ENCODE peak calls at places on chromosomes 4 and X, in five cellular contexts. One of them, this sample, is unnamed.

GRCh38 chr4:176002007-176002623 is 63.5 kb upstream of the WDR17 start:
- DNase-seq in fibroblast of pulmonary artery: peak; percentile 1
- DNase-seq in sigmoid colon: peak; percentile 74
- DNase-seq in GM12865: peak; percentile 48
- DNase-seq in mucosa of descending colon: peak; percentile 33
- DNase-seq in this sample: no peak

GRCh38 chrX:13955975-13956374 is 73.7 kb downstream of the GEMIN8 start:
- DNase-seq in GM12865: no peak
- DNase-seq in fibroblast of pulmonary artery: no peak
- DNase-seq in mucosa of descending colon: no peak
- DNase-seq in sigmoid colon: no peak
- DNase-seq in this sample: no peak

GRCh38 chr4:154618708-154619315 is 6.4 kb upstream of the FGG start:
- DNase-seq in sigmoid colon: no peak
- DNase-seq in mucosa of descending colon: peak; percentile 73
- DNase-seq in GM12865: peak; percentile 79
- DNase-seq in fibroblast of pulmonary artery: peak; percentile 64
- DNase-seq in this sample: no peak

GRCh38 chrX:134623293-134624045 is 34.8 kb downstream of the PLAC1 start:
- DNase-seq in sigmoid colon: no peak
- DNase-seq in mucosa of descending colon: no peak
- DNase-seq in fibroblast of pulmonary artery: peak; percentile 59
- DNase-seq in GM12865: no peak
- DNase-seq in this sample: no peak

GRCh38 chr4:26069218-26069617 is 155.2 kb downstream of the SMIM20 start:
- DNase-seq in mucosa of descending colon: no peak
- DNase-seq in GM12865: peak; percentile 48
- DNase-seq in sigmoid colon: no peak
- DNase-seq in fibroblast of pulmonary artery: peak; percentile 46
- DNase-seq in this sample: no peak

GRCh38 chr4:152825336-152825735 is 45.6 kb downstream of the ARFIP1 start:
- DNase-seq in sigmoid colon: no peak
- DNase-seq in fibroblast of pulmonary artery: no peak
- DNase-seq in GM12865: no peak
- DNase-seq in mucosa of descending colon: no peak
- DNase-seq in this sample: no peak

GRCh38 chr4:78645853-78646757 is 94.5 kb downstream of the ANXA3 start:
- DNase-seq in GM12865: peak; percentile 53
- DNase-seq in mucosa of descending colon: peak; percentile 46
- DNase-seq in sigmoid colon: peak; percentile 94
- DNase-seq in fibroblast of pulmonary artery: peak; percentile 97
- DNase-seq in this sample: peak; percentile 97

GRCh38 chrX:48976086-48976485 is 4.4 kb upstream of the KCND1 start:
- DNase-seq in mucosa of descending colon: no peak
- DNase-seq in GM12865: no peak
- DNase-seq in sigmoid colon: no peak
- DNase-seq in fibroblast of pulmonary artery: no peak
- DNase-seq in this sample: no peak

GRCh38 chrX:43423876-43424275 is 232.2 kb upstream of the MAOA start:
- DNase-seq in mucosa of descending colon: no peak
- DNase-seq in sigmoid colon: no peak
- DNase-seq in GM12865: no peak
- DNase-seq in fibroblast of pulmonary artery: no peak
- DNase-seq in this sample: no peak

GRCh38 chr4:34720563-34720962 is 1523.8 kb downstream of the ARAP2 start:
- DNase-seq in sigmoid colon: no peak
- DNase-seq in GM12865: peak; percentile 17
- DNase-seq in mucosa of descending colon: no peak
- DNase-seq in fibroblast of pulmonary artery: peak; percentile 74
- DNase-seq in this sample: no peak

GRCh38 chr4:152822323-152822722 is 42.6 kb downstream of the ARFIP1 start:
- DNase-seq in sigmoid colon: no peak
- DNase-seq in mucosa of descending colon: no peak
- DNase-seq in GM12865: no peak
- DNase-seq in fibroblast of pulmonary artery: no peak
- DNase-seq in this sample: no peak

GRCh38 chr4:150683775-150684350 is 101.9 kb downstream of the MAB21L2 start:
- DNase-seq in fibroblast of pulmonary artery: no peak
- DNase-seq in sigmoid colon: no peak
- DNase-seq in GM12865: no peak
- DNase-seq in mucosa of descending colon: no peak
- DNase-seq in this sample: no peak

GRCh38 chr4:99394913-99395312 is 40.2 kb downstream of the ADH7 start:
- DNase-seq in GM12865: no peak
- DNase-seq in mucosa of descending colon: no peak
- DNase-seq in sigmoid colon: no peak
- DNase-seq in fibroblast of pulmonary artery: peak; percentile 47
- DNase-seq in this sample: no peak

GRCh38 chr4:69026974-69027373 is 69.3 kb upstream of the UGT2B7 start:
- DNase-seq in sigmoid colon: no peak
- DNase-seq in GM12865: peak; percentile 52
- DNase-seq in mucosa of descending colon: no peak
- DNase-seq in fibroblast of pulmonary artery: no peak
- DNase-seq in this sample: no peak

GRCh38 chrX:102651968-102652744 is 873 bp downstream of the GPRASP1 start:
- DNase-seq in sigmoid colon: peak; percentile 83
- DNase-seq in fibroblast of pulmonary artery: peak; percentile 56
- DNase-seq in GM12865: no peak
- DNase-seq in mucosa of descending colon: no peak
- DNase-seq in this sample: no peak

GRCh38 chr4:37440519-37440900 is 196.0 kb downstream of the NWD2 start:
- DNase-seq in mucosa of descending colon: no peak
- DNase-seq in fibroblast of pulmonary artery: no peak
- DNase-seq in GM12865: no peak
- DNase-seq in sigmoid colon: no peak
- DNase-seq in this sample: no peak

GRCh38 chrX:155071694-155072215 is 447 bp downstream of the BRCC3 start:
- DNase-seq in GM12865: peak; percentile 22
- DNase-seq in mucosa of descending colon: no peak
- DNase-seq in fibroblast of pulmonary artery: no peak
- DNase-seq in sigmoid colon: peak; percentile 68
- DNase-seq in this sample: no peak

GRCh38 chrX:15310117-15310516 is 5.3 kb downstream of the ASB11 start:
- DNase-seq in GM12865: no peak
- DNase-seq in fibroblast of pulmonary artery: peak; percentile 68
- DNase-seq in sigmoid colon: no peak
- DNase-seq in mucosa of descending colon: no peak
- DNase-seq in this sample: no peak

GRCh38 chr4:61200195-61200990 is at the start of gene ADGRL3:
- DNase-seq in sigmoid colon: peak; percentile 52
- DNase-seq in mucosa of descending colon: peak; percentile 27
- DNase-seq in GM12865: no peak
- DNase-seq in fibroblast of pulmonary artery: peak; percentile 42
- DNase-seq in this sample: no peak

GRCh38 chr4:53653484-53654053 is 62.3 kb upstream of the LNX1 start:
- DNase-seq in GM12865: peak; percentile 62
- DNase-seq in fibroblast of pulmonary artery: peak; percentile 29
- DNase-seq in sigmoid colon: no peak
- DNase-seq in mucosa of descending colon: peak; percentile 58
- DNase-seq in this sample: no peak

GRCh38 chr4:123562994-123563745 is 166.6 kb downstream of the SPRY1 start:
- DNase-seq in GM12865: no peak
- DNase-seq in sigmoid colon: no peak
- DNase-seq in mucosa of descending colon: no peak
- DNase-seq in fibroblast of pulmonary artery: peak; percentile 27
- DNase-seq in this sample: no peak

GRCh38 chrX:110003167-110004156 is 548 bp downstream of the TMEM164 start:
- DNase-seq in mucosa of descending colon: peak; percentile 47
- DNase-seq in GM12865: peak; percentile 29
- DNase-seq in fibroblast of pulmonary artery: peak; percentile 25
- DNase-seq in sigmoid colon: peak; percentile 65
- DNase-seq in this sample: no peak

GRCh38 chr4:73702796-73703287 is 37.5 kb upstream of the CXCL8 start:
- DNase-seq in sigmoid colon: no peak
- DNase-seq in GM12865: no peak
- DNase-seq in mucosa of descending colon: no peak
- DNase-seq in fibroblast of pulmonary artery: no peak
- DNase-seq in this sample: no peak

GRCh38 chr4:189773909-189774308 is 166.8 kb upstream of the FRG1 start:
- DNase-seq in fibroblast of pulmonary artery: no peak
- DNase-seq in GM12865: no peak
- DNase-seq in sigmoid colon: no peak
- DNase-seq in mucosa of descending colon: no peak
- DNase-seq in this sample: no peak

GRCh38 chr4:78951862-78952472 is 12.7 kb upstream of the PAQR3 start:
- DNase-seq in GM12865: peak; percentile 53
- DNase-seq in fibroblast of pulmonary artery: peak; percentile 65
- DNase-seq in mucosa of descending colon: no peak
- DNase-seq in sigmoid colon: no peak
- DNase-seq in this sample: no peak

GRCh38 chr4:19739101-19739651 is 512.5 kb upstream of the SLIT2 start:
- DNase-seq in GM12865: no peak
- DNase-seq in mucosa of descending colon: no peak
- DNase-seq in sigmoid colon: no peak
- DNase-seq in fibroblast of pulmonary artery: peak; percentile 96
- DNase-seq in this sample: peak; percentile 88

GRCh38 chr4:663046-663437 is 11.0 kb downstream of the ATP5ME start:
- DNase-seq in fibroblast of pulmonary artery: no peak
- DNase-seq in GM12865: no peak
- DNase-seq in sigmoid colon: no peak
- DNase-seq in mucosa of descending colon: peak; percentile 29
- DNase-seq in this sample: no peak
- H3K4me3 ChIP-seq in fibroblast of pulmonary artery: no peak overlapping the region
- H3K4me3 ChIP-seq in GM12865: peak overlapping the region; percentile 64
- H3K4me3 ChIP-seq in sigmoid colon: peak overlapping the region; percentile 51
- H3K4me3 ChIP-seq in mucosa of descending colon: no peak overlapping the region
- H3K4me3 ChIP-seq in this sample: peak overlapping the region; percentile 18

GRCh38 chr4:107562306-107562705 is 157.7 kb downstream of the PAPSS1 start:
- DNase-seq in fibroblast of pulmonary artery: no peak
- DNase-seq in mucosa of descending colon: no peak
- DNase-seq in GM12865: no peak
- DNase-seq in sigmoid colon: no peak
- DNase-seq in this sample: no peak

GRCh38 chr4:107559653-107560052 is 160.4 kb downstream of the PAPSS1 start:
- DNase-seq in fibroblast of pulmonary artery: no peak
- DNase-seq in GM12865: no peak
- DNase-seq in sigmoid colon: no peak
- DNase-seq in mucosa of descending colon: no peak
- DNase-seq in this sample: no peak

GRCh38 chr4:107564326-107564725 is 155.7 kb downstream of the PAPSS1 start:
- DNase-seq in GM12865: no peak
- DNase-seq in fibroblast of pulmonary artery: peak; percentile 63
- DNase-seq in sigmoid colon: no peak
- DNase-seq in mucosa of descending colon: no peak
- DNase-seq in this sample: peak; percentile 20

DNA sequence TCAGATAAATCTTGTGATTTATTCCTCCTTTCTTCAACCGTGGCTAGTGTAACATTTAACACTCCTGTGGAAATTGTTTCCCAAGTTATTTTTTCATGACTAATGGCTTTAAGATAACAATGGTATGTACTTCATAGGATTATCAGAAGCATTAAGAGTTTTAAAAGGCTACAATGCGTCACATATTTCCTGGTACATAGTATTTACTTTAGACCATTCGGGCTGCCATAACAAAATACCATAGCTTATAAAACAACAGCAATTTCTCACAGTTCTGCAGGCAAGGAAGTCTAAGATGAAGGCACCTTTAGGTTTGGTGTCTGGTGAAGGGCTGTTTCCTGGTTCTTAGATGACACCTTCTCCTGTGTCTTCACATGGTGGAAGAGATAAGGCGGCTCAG is 158.6 kb downstream of the PAPSS1 start:
- DNase-seq in fibroblast of pulmonary artery: peak; percentile 94
- DNase-seq in sigmoid colon: no peak
- DNase-seq in mucosa of descending colon: no peak
- DNase-seq in GM12865: no peak
- DNase-seq in this sample: no peak
- H3K4me3 ChIP-seq in fibroblast of pulmonary artery: no peak overlapping the region
- H3K4me3 ChIP-seq in sigmoid colon: no peak overlapping the region
- H3K4me3 ChIP-seq in mucosa of descending colon: no peak overlapping the region
- H3K4me3 ChIP-seq in GM12865: no peak overlapping the region
- H3K4me3 ChIP-seq in this sample: no peak overlapping the region

GRCh38 chrX:80026116-80026515 is 11.6 kb downstream of the TBX22 start:
- DNase-seq in sigmoid colon: no peak
- DNase-seq in mucosa of descending colon: no peak
- DNase-seq in GM12865: no peak
- DNase-seq in fibroblast of pulmonary artery: no peak
- DNase-seq in this sample: no peak

GRCh38 chrX:80021611-80022010 is 7.1 kb downstream of the TBX22 start:
- DNase-seq in mucosa of descending colon: no peak
- DNase-seq in sigmoid colon: no peak
- DNase-seq in fibroblast of pulmonary artery: no peak
- DNase-seq in GM12865: no peak
- DNase-seq in this sample: no peak

DNA sequence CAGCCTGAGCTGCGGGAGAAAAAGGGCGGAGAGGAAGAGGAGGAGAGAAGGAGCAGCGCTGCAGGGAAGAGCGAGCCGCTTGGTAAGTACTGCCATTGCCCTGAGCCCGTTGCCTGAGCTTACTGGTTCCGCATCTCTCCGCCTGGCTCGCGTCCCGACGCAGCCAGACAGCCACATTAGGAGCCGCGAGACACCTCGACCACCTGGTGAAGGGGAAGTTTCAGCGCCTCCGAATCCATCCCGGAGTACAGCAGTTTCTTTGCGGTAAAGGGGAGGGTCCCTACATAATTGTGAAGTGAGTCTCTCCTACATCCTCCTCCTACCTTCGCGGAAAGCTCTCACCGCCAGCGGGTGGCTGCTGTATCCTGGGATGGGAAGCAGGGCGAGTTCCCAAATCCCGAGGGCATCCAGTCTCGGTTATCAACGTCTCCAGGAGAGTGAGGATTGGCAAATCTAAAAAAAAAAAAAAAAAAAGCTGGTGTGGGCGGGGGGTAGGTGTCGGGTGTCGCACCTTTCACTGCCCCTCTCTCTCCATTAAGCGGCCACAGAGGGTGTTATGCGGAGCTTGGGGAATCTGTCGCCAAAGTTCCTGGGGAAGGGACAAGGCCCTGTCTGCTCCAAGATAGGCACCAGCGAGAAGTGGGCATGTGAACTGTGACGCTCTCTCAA is 7.9 kb downstream of the TBX22 start:
- DNase-seq in GM12865: no peak
- DNase-seq in mucosa of descending colon: no peak
- DNase-seq in fibroblast of pulmonary artery: no peak
- DNase-seq in sigmoid colon: no peak
- DNase-seq in this sample: no peak
- H3K4me3 ChIP-seq in GM12865: no peak overlapping the region
- H3K4me3 ChIP-seq in mucosa of descending colon: no peak overlapping the region
- H3K4me3 ChIP-seq in fibroblast of pulmonary artery: no peak overlapping the region
- H3K4me3 ChIP-seq in sigmoid colon: no peak overlapping the region
- H3K4me3 ChIP-seq in this sample: no peak overlapping the region

DNA sequence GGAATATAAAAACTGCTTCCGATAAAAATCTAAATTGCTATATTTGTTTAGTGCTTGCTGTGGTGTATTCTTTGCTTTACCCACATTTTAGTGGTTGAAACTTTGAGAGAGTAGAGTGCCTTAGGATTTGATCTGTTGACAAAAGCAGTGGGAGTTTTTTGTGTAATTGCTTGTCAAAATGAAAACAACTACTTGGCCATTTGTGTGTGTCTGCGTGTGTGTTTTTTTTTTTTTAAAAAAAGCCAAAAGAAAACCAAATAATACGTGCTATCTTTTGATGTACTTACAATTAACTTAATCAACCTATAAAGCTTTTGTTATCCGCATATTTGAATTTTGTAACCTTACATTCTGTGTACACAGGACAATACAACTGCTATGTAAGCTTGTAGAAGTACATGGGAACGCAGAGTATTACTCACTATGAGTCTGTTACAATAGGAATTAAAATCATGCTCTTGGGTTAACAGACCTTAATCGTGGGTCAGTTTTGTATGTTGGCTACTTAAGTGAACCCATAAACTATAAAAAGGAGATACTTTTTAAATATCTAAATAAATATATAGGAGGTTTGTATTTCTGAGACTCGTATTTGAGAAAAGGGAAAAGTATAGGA is 353.5 kb downstream of the ARHGAP24 start:
- DNase-seq in sigmoid colon: no peak
- DNase-seq in GM12865: no peak
- DNase-seq in mucosa of descending colon: no peak
- DNase-seq in fibroblast of pulmonary artery: peak; percentile 45
- DNase-seq in this sample: no peak
- H3K4me3 ChIP-seq in sigmoid colon: no peak overlapping the region
- H3K4me3 ChIP-seq in GM12865: no peak overlapping the region
- H3K4me3 ChIP-seq in mucosa of descending colon: no peak overlapping the region
- H3K4me3 ChIP-seq in fibroblast of pulmonary artery: peak overlapping the region; percentile 6
- H3K4me3 ChIP-seq in this sample: peak overlapping the region; percentile 36

This sample was measured in skeletal muscle cell.